ENCODE peak calls at places on chromosomes 12 and 14, in eight cellular contexts. One of them, this sample, is unnamed.

GRCh38 chr14:96198430-96199133 is 6.1 kb upstream of the BDKRB2 start:
- DNase-seq in upper lobe of right lung: no peak
- DNase-seq in sigmoid colon: no peak
- DNase-seq in lower lobe of right lung: peak; percentile 69
- DNase-seq in breast epithelium: no peak
- DNase-seq in mesenchymal stem cell: no peak
- DNase-seq in aorta: no peak
- DNase-seq in foreskin fibroblast: no peak
- DNase-seq in this sample: no peak

GRCh38 chr12:39443704-39444234 is 849 bp upstream of the KIF21A start:
- DNase-seq in sigmoid colon: no peak
- DNase-seq in foreskin fibroblast: peak; percentile 32
- DNase-seq in mesenchymal stem cell: peak; percentile 31
- DNase-seq in aorta: no peak
- DNase-seq in upper lobe of right lung: no peak
- DNase-seq in breast epithelium: no peak
- DNase-seq in lower lobe of right lung: no peak
- DNase-seq in this sample: no peak

GRCh38 chr14:105492966-105493871 is 2.2 kb downstream of the TEDC1 start:
- DNase-seq in foreskin fibroblast: no peak
- DNase-seq in lower lobe of right lung: peak; percentile 46
- DNase-seq in aorta: peak; percentile 54
- DNase-seq in sigmoid colon: peak; percentile 64
- DNase-seq in upper lobe of right lung: peak; percentile 63
- DNase-seq in mesenchymal stem cell: no peak
- DNase-seq in breast epithelium: no peak
- DNase-seq in this sample: no peak

GRCh38 chr12:106841471-106842302 is 67.2 kb downstream of the RIC8B start:
- DNase-seq in mesenchymal stem cell: peak; percentile 75
- DNase-seq in aorta: no peak
- DNase-seq in lower lobe of right lung: no peak
- DNase-seq in upper lobe of right lung: no peak
- DNase-seq in breast epithelium: no peak
- DNase-seq in foreskin fibroblast: peak; percentile 58
- DNase-seq in sigmoid colon: no peak
- DNase-seq in this sample: no peak

GRCh38 chr14:71397371-71397770 is 490.1 kb downstream of the PCNX1 start:
- DNase-seq in breast epithelium: no peak
- DNase-seq in mesenchymal stem cell: no peak
- DNase-seq in sigmoid colon: no peak
- DNase-seq in upper lobe of right lung: no peak
- DNase-seq in foreskin fibroblast: peak; percentile 51
- DNase-seq in aorta: no peak
- DNase-seq in lower lobe of right lung: no peak
- DNase-seq in this sample: no peak

GRCh38 chr12:127813147-127813546 is 453.8 kb upstream of the TMEM132C start:
- DNase-seq in lower lobe of right lung: no peak
- DNase-seq in aorta: no peak
- DNase-seq in foreskin fibroblast: no peak
- DNase-seq in breast epithelium: no peak
- DNase-seq in upper lobe of right lung: no peak
- DNase-seq in sigmoid colon: no peak
- DNase-seq in mesenchymal stem cell: no peak
- DNase-seq in this sample: no peak

GRCh38 chr12:39442895-39443703 is at the start of gene KIF21A:
- DNase-seq in lower lobe of right lung: peak; percentile 91
- DNase-seq in breast epithelium: peak; percentile 84
- DNase-seq in upper lobe of right lung: peak; percentile 96
- DNase-seq in sigmoid colon: peak; percentile 92
- DNase-seq in aorta: peak; percentile 91
- DNase-seq in mesenchymal stem cell: peak; percentile 94
- DNase-seq in foreskin fibroblast: peak; percentile 98
- DNase-seq in this sample: peak; percentile 63

GRCh38 chr12:90065301-90065801 is 356.7 kb upstream of the ATP2B1 start:
- DNase-seq in aorta: no peak
- DNase-seq in lower lobe of right lung: no peak
- DNase-seq in breast epithelium: no peak
- DNase-seq in mesenchymal stem cell: no peak
- DNase-seq in foreskin fibroblast: peak; percentile 25
- DNase-seq in upper lobe of right lung: no peak
- DNase-seq in sigmoid colon: no peak
- DNase-seq in this sample: no peak

GRCh38 chr14:67524152-67524963 is 8.7 kb upstream of the PLEKHH1 start:
- DNase-seq in lower lobe of right lung: no peak
- DNase-seq in mesenchymal stem cell: peak; percentile 35
- DNase-seq in aorta: no peak
- DNase-seq in upper lobe of right lung: no peak
- DNase-seq in foreskin fibroblast: no peak
- DNase-seq in sigmoid colon: peak; percentile 29
- DNase-seq in breast epithelium: no peak
- DNase-seq in this sample: no peak

GRCh38 chr12:89750821-89751227 is 42.2 kb upstream of the ATP2B1 start:
- DNase-seq in lower lobe of right lung: no peak
- DNase-seq in breast epithelium: no peak
- DNase-seq in upper lobe of right lung: no peak
- DNase-seq in sigmoid colon: no peak
- DNase-seq in aorta: no peak
- DNase-seq in mesenchymal stem cell: no peak
- DNase-seq in foreskin fibroblast: peak; percentile 90
- DNase-seq in this sample: no peak

GRCh38 chr14:29220077-29220476 is 453.5 kb downstream of the FOXG1 start:
- DNase-seq in upper lobe of right lung: no peak
- DNase-seq in mesenchymal stem cell: no peak
- DNase-seq in foreskin fibroblast: no peak
- DNase-seq in breast epithelium: no peak
- DNase-seq in sigmoid colon: no peak
- DNase-seq in aorta: no peak
- DNase-seq in lower lobe of right lung: no peak
- DNase-seq in this sample: no peak

GRCh38 chr14:95233702-95234241 is 76.4 kb upstream of the DICER1 start:
- DNase-seq in foreskin fibroblast: no peak
- DNase-seq in mesenchymal stem cell: no peak
- DNase-seq in sigmoid colon: no peak
- DNase-seq in lower lobe of right lung: no peak
- DNase-seq in aorta: peak; percentile 55
- DNase-seq in upper lobe of right lung: no peak
- DNase-seq in breast epithelium: no peak
- DNase-seq in this sample: no peak

GRCh38 chr12:106140223-106140986 is 1.7 kb upstream of the NUAK1 start:
- DNase-seq in breast epithelium: no peak
- DNase-seq in upper lobe of right lung: no peak
- DNase-seq in mesenchymal stem cell: no peak
- DNase-seq in sigmoid colon: no peak
- DNase-seq in foreskin fibroblast: no peak
- DNase-seq in lower lobe of right lung: no peak
- DNase-seq in aorta: no peak
- DNase-seq in this sample: no peak

DNA sequence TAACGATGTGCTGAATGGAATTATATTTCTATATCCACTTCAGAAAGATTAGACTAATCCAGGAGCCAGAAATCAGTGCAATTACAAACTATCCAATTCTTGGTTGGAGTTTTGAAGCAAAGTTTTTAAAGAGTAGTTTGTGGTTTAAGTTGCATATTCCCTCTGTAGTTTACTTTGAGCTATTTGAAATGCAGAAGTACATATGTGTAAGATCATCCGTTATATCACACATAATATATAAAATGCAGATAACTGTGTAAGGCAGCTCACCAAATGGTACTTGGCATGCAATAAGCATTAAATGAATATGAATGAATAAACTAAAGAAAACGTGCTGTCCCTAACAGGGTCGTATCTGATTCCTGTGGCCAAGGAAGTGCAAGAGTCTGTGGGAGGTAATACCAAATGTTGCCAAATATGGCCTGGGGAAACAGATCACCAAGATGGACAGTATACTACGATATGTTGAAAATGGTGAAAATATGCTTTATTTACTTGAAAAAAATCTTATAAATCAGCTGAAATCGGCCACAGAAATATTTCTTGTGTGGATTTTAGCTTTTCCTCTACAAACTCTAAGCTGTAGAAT is 207.1 kb downstream of the PELI2 start:
- DNase-seq in aorta: no peak
- DNase-seq in foreskin fibroblast: peak; percentile 47
- DNase-seq in upper lobe of right lung: no peak
- DNase-seq in breast epithelium: no peak
- DNase-seq in lower lobe of right lung: no peak
- DNase-seq in sigmoid colon: no peak
- DNase-seq in mesenchymal stem cell: no peak
- DNase-seq in this sample: no peak
- H3K4me3 ChIP-seq in aorta: no peak overlapping the region
- H3K4me3 ChIP-seq in foreskin fibroblast: no peak overlapping the region
- H3K4me3 ChIP-seq in upper lobe of right lung: no peak overlapping the region
- H3K4me3 ChIP-seq in breast epithelium: no peak overlapping the region
- H3K4me3 ChIP-seq in lower lobe of right lung: no peak overlapping the region
- H3K4me3 ChIP-seq in sigmoid colon: no peak overlapping the region
- H3K4me3 ChIP-seq in mesenchymal stem cell: no peak overlapping the region
- H3K4me3 ChIP-seq in this sample: no peak overlapping the region

GRCh38 chr14:74945852-74946658 is 9.3 kb downstream of the PGF start:
- DNase-seq in lower lobe of right lung: peak; percentile 72
- DNase-seq in upper lobe of right lung: peak; percentile 86
- DNase-seq in mesenchymal stem cell: peak; percentile 73
- DNase-seq in aorta: peak; percentile 85
- DNase-seq in sigmoid colon: peak; percentile 88
- DNase-seq in breast epithelium: peak; percentile 56
- DNase-seq in foreskin fibroblast: peak; percentile 86
- DNase-seq in this sample: no peak
- H3K4me3 ChIP-seq in lower lobe of right lung: no peak overlapping the region
- H3K4me3 ChIP-seq in upper lobe of right lung: no peak overlapping the region
- H3K4me3 ChIP-seq in mesenchymal stem cell: no peak overlapping the region
- H3K4me3 ChIP-seq in aorta: no peak overlapping the region
- H3K4me3 ChIP-seq in sigmoid colon: no peak overlapping the region
- H3K4me3 ChIP-seq in breast epithelium: no peak overlapping the region
- H3K4me3 ChIP-seq in foreskin fibroblast: no peak overlapping the region
- H3K4me3 ChIP-seq in this sample: no peak overlapping the region

DNA sequence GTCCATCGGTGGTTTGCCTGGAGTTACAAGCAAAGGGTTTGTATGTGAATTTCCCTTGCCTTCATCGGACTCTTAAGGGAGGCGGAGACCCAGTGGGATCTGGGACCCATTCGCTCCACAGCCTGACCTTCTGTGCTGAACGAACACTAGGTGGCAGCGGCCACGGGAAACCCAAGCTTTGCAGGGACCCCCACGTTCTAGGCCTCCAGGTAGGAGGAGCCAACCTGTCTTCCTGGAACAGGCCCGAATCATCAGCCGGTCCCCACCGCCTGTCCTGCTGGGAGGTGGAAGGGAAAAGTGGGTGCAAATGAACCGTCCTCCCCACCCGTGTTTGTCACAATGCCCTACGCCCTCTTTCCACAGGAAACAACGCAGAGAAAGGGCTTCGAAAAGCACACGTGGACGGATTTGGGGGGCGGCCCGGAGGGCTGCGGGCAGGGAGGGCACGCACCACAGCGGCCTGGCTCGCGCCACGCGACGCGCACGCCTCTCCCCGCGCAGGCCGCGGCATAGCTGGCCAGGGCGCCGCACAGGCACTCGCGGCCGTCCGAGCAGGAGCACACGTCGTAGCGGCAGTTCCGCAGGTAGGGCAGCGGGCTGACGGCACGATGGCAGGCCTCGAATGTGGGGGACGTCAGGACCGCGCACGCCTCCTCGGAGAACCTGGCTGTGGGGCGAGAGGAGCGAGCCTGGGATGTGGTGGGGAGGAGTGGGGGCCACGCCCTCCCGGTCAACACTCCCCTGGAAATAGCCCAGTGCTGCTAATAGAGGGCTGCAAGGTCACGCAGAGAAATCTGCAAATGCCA is 67.9 kb downstream of the VWF start:
- DNase-seq in mesenchymal stem cell: no peak
- DNase-seq in upper lobe of right lung: no peak
- DNase-seq in lower lobe of right lung: no peak
- DNase-seq in aorta: no peak
- DNase-seq in sigmoid colon: no peak
- DNase-seq in foreskin fibroblast: no peak
- DNase-seq in breast epithelium: no peak
- DNase-seq in this sample: no peak
- H3K4me3 ChIP-seq in mesenchymal stem cell: no peak overlapping the region
- H3K4me3 ChIP-seq in upper lobe of right lung: no peak overlapping the region
- H3K4me3 ChIP-seq in lower lobe of right lung: peak overlapping the region; percentile 17
- H3K4me3 ChIP-seq in aorta: no peak overlapping the region
- H3K4me3 ChIP-seq in sigmoid colon: no peak overlapping the region
- H3K4me3 ChIP-seq in foreskin fibroblast: no peak overlapping the region
- H3K4me3 ChIP-seq in breast epithelium: no peak overlapping the region
- H3K4me3 ChIP-seq in this sample: no peak overlapping the region

GRCh38 chr12:749871-750270 is 2.5 kb upstream of the WNK1 start:
- DNase-seq in aorta: no peak
- DNase-seq in breast epithelium: no peak
- DNase-seq in lower lobe of right lung: no peak
- DNase-seq in mesenchymal stem cell: no peak
- DNase-seq in foreskin fibroblast: no peak
- DNase-seq in upper lobe of right lung: no peak
- DNase-seq in sigmoid colon: no peak
- DNase-seq in this sample: no peak

GRCh38 chr12:752673-753400 is 458 bp downstream of the WNK1 start:
- DNase-seq in mesenchymal stem cell: peak; percentile 71
- DNase-seq in breast epithelium: peak; percentile 38
- DNase-seq in upper lobe of right lung: peak; percentile 89
- DNase-seq in foreskin fibroblast: peak; percentile 83
- DNase-seq in aorta: peak; percentile 76
- DNase-seq in sigmoid colon: no peak
- DNase-seq in lower lobe of right lung: peak; percentile 82
- DNase-seq in this sample: no peak

GRCh38 chr12:751192-751827 is 1.1 kb upstream of the WNK1 start:
- DNase-seq in breast epithelium: peak; percentile 79
- DNase-seq in mesenchymal stem cell: peak; percentile 97
- DNase-seq in lower lobe of right lung: peak; percentile 95
- DNase-seq in aorta: peak; percentile 96
- DNase-seq in upper lobe of right lung: peak; percentile 94
- DNase-seq in foreskin fibroblast: peak; percentile 98
- DNase-seq in sigmoid colon: peak; percentile 96
- DNase-seq in this sample: peak; percentile 80

GRCh38 chr12:751828-752672 is at the start of gene WNK1:
- DNase-seq in upper lobe of right lung: peak; percentile 98
- DNase-seq in mesenchymal stem cell: peak; percentile 99
- DNase-seq in breast epithelium: peak; percentile 98
- DNase-seq in aorta: peak; percentile 97
- DNase-seq in foreskin fibroblast: peak; percentile 99
- DNase-seq in sigmoid colon: peak; percentile 98
- DNase-seq in lower lobe of right lung: peak; percentile 96
- DNase-seq in this sample: peak; percentile 99

DNA sequence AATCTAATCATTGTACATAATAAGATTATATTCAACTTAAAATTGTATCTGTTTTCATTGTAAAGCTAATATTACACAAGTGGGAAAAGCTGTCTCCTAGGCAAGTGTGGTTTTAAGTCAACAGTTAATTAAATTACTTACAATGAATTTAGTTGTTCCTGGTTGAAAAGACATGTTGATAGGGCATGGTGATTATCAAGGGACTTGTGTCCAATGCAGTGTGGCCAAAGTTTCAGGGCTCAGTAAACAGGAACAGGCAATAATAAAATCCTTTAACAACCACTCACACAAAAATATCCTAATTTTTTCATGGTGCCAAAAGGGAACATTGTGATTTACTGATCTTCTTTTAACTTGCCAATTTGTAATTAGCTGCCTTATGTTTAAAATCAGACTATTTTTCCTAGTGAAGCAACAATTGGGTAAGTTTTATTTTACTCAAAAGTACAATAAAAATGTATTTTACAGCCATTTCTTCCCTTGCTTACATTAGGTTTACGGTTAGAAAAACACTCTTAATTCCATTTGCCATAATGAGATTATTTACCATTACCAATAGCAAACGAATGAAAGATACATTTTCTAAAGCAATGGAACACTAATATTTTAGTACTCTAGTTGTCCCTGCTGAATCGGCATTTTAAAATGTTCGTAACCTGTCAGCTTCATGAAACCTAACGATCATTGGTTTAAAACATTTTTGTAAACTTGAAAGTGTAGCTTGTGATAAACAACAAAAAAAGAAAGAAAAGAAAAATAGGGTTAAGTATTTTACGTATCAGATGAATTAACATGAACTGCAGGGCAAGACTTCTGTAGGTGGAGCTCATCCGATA is 1.8 kb upstream of the WNK1 start:
- DNase-seq in aorta: no peak
- DNase-seq in upper lobe of right lung: no peak
- DNase-seq in lower lobe of right lung: no peak
- DNase-seq in breast epithelium: no peak
- DNase-seq in mesenchymal stem cell: no peak
- DNase-seq in sigmoid colon: no peak
- DNase-seq in foreskin fibroblast: no peak
- DNase-seq in this sample: no peak
- H3K4me3 ChIP-seq in aorta: peak overlapping the region; percentile 30
- H3K4me3 ChIP-seq in upper lobe of right lung: peak overlapping the region; percentile 74
- H3K4me3 ChIP-seq in lower lobe of right lung: peak overlapping the region; percentile 87
- H3K4me3 ChIP-seq in breast epithelium: peak overlapping the region; percentile 83
- H3K4me3 ChIP-seq in mesenchymal stem cell: peak overlapping the region; percentile 82
- H3K4me3 ChIP-seq in sigmoid colon: peak overlapping the region; percentile 27
- H3K4me3 ChIP-seq in foreskin fibroblast: peak overlapping the region; percentile 54
- H3K4me3 ChIP-seq in this sample: peak overlapping the region; percentile 38

This sample was measured in kidney epithelial cell.